ENCODE peak calls at places on chromosome 11, in seven cellular contexts. One of them, this sample, is unnamed.

GRCh38 chr11:8604078-8604723 is 10.2 kb upstream of the STK33 start:
- DNase-seq in astrocyte of the cerebellum: peak
- DNase-seq in PC-9: peak
- DNase-seq in transverse colon: peak
- DNase-seq in astrocyte of the spinal cord: peak
- DNase-seq in cardiac muscle cell: peak
- DNase-seq in A549: peak
- DNase-seq in this sample: peak

GRCh38 chr11:63375434-63375833 is 5.8 kb downstream of the SLC22A9 start:
- DNase-seq in astrocyte of the cerebellum: no peak
- DNase-seq in PC-9: no peak
- DNase-seq in transverse colon: no peak
- DNase-seq in astrocyte of the spinal cord: no peak
- DNase-seq in cardiac muscle cell: no peak
- DNase-seq in A549: no peak
- DNase-seq in this sample: no peak

GRCh38 chr11:69499216-69499945 is 17.9 kb downstream of the LINC01488 start:
- DNase-seq in astrocyte of the cerebellum: no peak
- DNase-seq in PC-9: no peak
- DNase-seq in transverse colon: no peak
- DNase-seq in astrocyte of the spinal cord: no peak
- DNase-seq in cardiac muscle cell: no peak
- DNase-seq in A549: no peak
- DNase-seq in this sample: no peak

GRCh38 chr11:2400069-2400760 is at the start of gene TSSC4:
- DNase-seq in astrocyte of the cerebellum: peak
- DNase-seq in PC-9: peak
- DNase-seq in transverse colon: peak
- DNase-seq in astrocyte of the spinal cord: peak
- DNase-seq in cardiac muscle cell: peak
- DNase-seq in A549: peak
- DNase-seq in this sample: peak

GRCh38 chr11:111788464-111788863 is 22.3 kb upstream of the PPP2R1B start:
- DNase-seq in astrocyte of the cerebellum: no peak
- DNase-seq in PC-9: no peak
- DNase-seq in transverse colon: no peak
- DNase-seq in astrocyte of the spinal cord: no peak
- DNase-seq in cardiac muscle cell: no peak
- DNase-seq in A549: no peak
- DNase-seq in this sample: no peak

GRCh38 chr11:22558638-22559037 is 67.0 kb downstream of the FANCF start:
- DNase-seq in astrocyte of the cerebellum: no peak
- DNase-seq in PC-9: no peak
- DNase-seq in transverse colon: no peak
- DNase-seq in astrocyte of the spinal cord: peak
- DNase-seq in cardiac muscle cell: no peak
- DNase-seq in A549: no peak
- DNase-seq in this sample: no peak

GRCh38 chr11:116177521-116178220 is 595.1 kb downstream of the BUD13 start:
- DNase-seq in astrocyte of the cerebellum: no peak
- DNase-seq in PC-9: no peak
- DNase-seq in transverse colon: no peak
- DNase-seq in astrocyte of the spinal cord: no peak
- DNase-seq in cardiac muscle cell: no peak
- DNase-seq in A549: no peak
- DNase-seq in this sample: no peak

GRCh38 chr11:65503923-65504670 is 5.3 kb downstream of the MALAT1 start:
- DNase-seq in astrocyte of the cerebellum: no peak
- DNase-seq in PC-9: no peak
- DNase-seq in transverse colon: no peak
- DNase-seq in astrocyte of the spinal cord: peak
- DNase-seq in cardiac muscle cell: peak
- DNase-seq in A549: no peak
- DNase-seq in this sample: peak

GRCh38 chr11:17019231-17019630 is 5.0 kb upstream of the PLEKHA7 start:
- DNase-seq in astrocyte of the cerebellum: no peak
- DNase-seq in PC-9: peak
- DNase-seq in transverse colon: no peak
- DNase-seq in astrocyte of the spinal cord: no peak
- DNase-seq in cardiac muscle cell: no peak
- DNase-seq in A549: no peak
- DNase-seq in this sample: no peak

GRCh38 chr11:117985953-117986887 is at the start of gene IL10RA:
- DNase-seq in astrocyte of the cerebellum: peak
- DNase-seq in PC-9: no peak
- DNase-seq in transverse colon: peak
- DNase-seq in astrocyte of the spinal cord: peak
- DNase-seq in cardiac muscle cell: peak
- DNase-seq in A549: peak
- DNase-seq in this sample: no peak

GRCh38 chr11:47986219-47986618 is 5.9 kb downstream of the PTPRJ start:
- DNase-seq in astrocyte of the cerebellum: no peak
- DNase-seq in PC-9: no peak
- DNase-seq in transverse colon: no peak
- DNase-seq in astrocyte of the spinal cord: no peak
- DNase-seq in cardiac muscle cell: no peak
- DNase-seq in A549: no peak
- DNase-seq in this sample: no peak

GRCh38 chr11:59556115-59556882 is 45.0 kb downstream of the OR4D9 start:
- DNase-seq in astrocyte of the cerebellum: no peak
- DNase-seq in PC-9: peak
- DNase-seq in transverse colon: no peak
- DNase-seq in astrocyte of the spinal cord: peak
- DNase-seq in cardiac muscle cell: peak
- DNase-seq in A549: no peak
- DNase-seq in this sample: peak

GRCh38 chr11:64836448-64837072 is 7.9 kb downstream of the CDC42BPG start:
- DNase-seq in astrocyte of the cerebellum: no peak
- DNase-seq in PC-9: no peak
- DNase-seq in transverse colon: no peak
- DNase-seq in astrocyte of the spinal cord: no peak
- DNase-seq in cardiac muscle cell: no peak
- DNase-seq in A549: no peak
- DNase-seq in this sample: no peak

GRCh38 chr11:130737866-130738431 is 178.3 kb downstream of the SNX19 start:
- DNase-seq in astrocyte of the cerebellum: peak
- DNase-seq in PC-9: peak
- DNase-seq in transverse colon: no peak
- DNase-seq in astrocyte of the spinal cord: peak
- DNase-seq in cardiac muscle cell: peak
- DNase-seq in A549: no peak
- DNase-seq in this sample: peak

GRCh38 chr11:90476442-90477007 is 253.7 kb upstream of the CHORDC1 start:
- DNase-seq in astrocyte of the cerebellum: peak
- DNase-seq in PC-9: peak
- DNase-seq in transverse colon: no peak
- DNase-seq in astrocyte of the spinal cord: peak
- DNase-seq in cardiac muscle cell: peak
- DNase-seq in A549: no peak
- DNase-seq in this sample: no peak

GRCh38 chr11:79070518-79070917 is 370.3 kb downstream of the TENM4 start:
- DNase-seq in astrocyte of the cerebellum: no peak
- DNase-seq in PC-9: no peak
- DNase-seq in transverse colon: no peak
- DNase-seq in astrocyte of the spinal cord: no peak
- DNase-seq in cardiac muscle cell: no peak
- DNase-seq in A549: no peak
- DNase-seq in this sample: no peak

GRCh38 chr11:19698493-19699292 is 13.9 kb upstream of the NAV2 start:
- DNase-seq in astrocyte of the cerebellum: no peak
- DNase-seq in PC-9: peak
- DNase-seq in transverse colon: no peak
- DNase-seq in astrocyte of the spinal cord: no peak
- DNase-seq in cardiac muscle cell: no peak
- DNase-seq in A549: no peak
- DNase-seq in this sample: no peak

GRCh38 chr11:83773950-83774880 is 488.0 kb upstream of the CCDC90B start:
- DNase-seq in astrocyte of the cerebellum: no peak
- DNase-seq in PC-9: no peak
- DNase-seq in transverse colon: no peak
- DNase-seq in astrocyte of the spinal cord: peak
- DNase-seq in cardiac muscle cell: no peak
- DNase-seq in A549: no peak
- DNase-seq in this sample: no peak

GRCh38 chr11:67395555-67396257 is 3.9 kb downstream of the RAD9A start:
- DNase-seq in astrocyte of the cerebellum: no peak
- DNase-seq in PC-9: no peak
- DNase-seq in transverse colon: no peak
- DNase-seq in astrocyte of the spinal cord: no peak
- DNase-seq in cardiac muscle cell: no peak
- DNase-seq in A549: no peak
- DNase-seq in this sample: no peak

GRCh38 chr11:62611705-62612365 is 740 bp downstream of the EML3 start:
- DNase-seq in astrocyte of the cerebellum: peak
- DNase-seq in PC-9: no peak
- DNase-seq in transverse colon: peak
- DNase-seq in astrocyte of the spinal cord: peak
- DNase-seq in cardiac muscle cell: no peak
- DNase-seq in A549: peak
- DNase-seq in this sample: no peak

GRCh38 chr11:102831128-102831708 is 12.2 kb downstream of the MMP3 start:
- DNase-seq in astrocyte of the cerebellum: no peak
- DNase-seq in PC-9: no peak
- DNase-seq in transverse colon: peak
- DNase-seq in astrocyte of the spinal cord: peak
- DNase-seq in cardiac muscle cell: peak
- DNase-seq in A549: no peak
- DNase-seq in this sample: peak

GRCh38 chr11:17755891-17756290 is 21.3 kb downstream of the KCNC1 start:
- DNase-seq in astrocyte of the cerebellum: no peak
- DNase-seq in PC-9: no peak
- DNase-seq in transverse colon: no peak
- DNase-seq in astrocyte of the spinal cord: no peak
- DNase-seq in cardiac muscle cell: no peak
- DNase-seq in A549: no peak
- DNase-seq in this sample: no peak

GRCh38 chr11:2687223-2687530 is 12.6 kb downstream of the KCNQ1OT1 start:
- DNase-seq in astrocyte of the cerebellum: no peak
- DNase-seq in PC-9: no peak
- DNase-seq in transverse colon: no peak
- DNase-seq in astrocyte of the spinal cord: no peak
- DNase-seq in cardiac muscle cell: no peak
- DNase-seq in A549: no peak
- DNase-seq in this sample: no peak

GRCh38 chr11:84022221-84022620 is 736.1 kb upstream of the CCDC90B start:
- DNase-seq in astrocyte of the cerebellum: peak
- DNase-seq in PC-9: no peak
- DNase-seq in transverse colon: no peak
- DNase-seq in astrocyte of the spinal cord: peak
- DNase-seq in cardiac muscle cell: peak
- DNase-seq in A549: no peak
- DNase-seq in this sample: no peak

GRCh38 chr11:80524330-80524729 is 1083.5 kb upstream of the TENM4 start:
- DNase-seq in astrocyte of the cerebellum: no peak
- DNase-seq in PC-9: no peak
- DNase-seq in transverse colon: no peak
- DNase-seq in astrocyte of the spinal cord: no peak
- DNase-seq in cardiac muscle cell: no peak
- DNase-seq in A549: no peak
- DNase-seq in this sample: no peak

DNA sequence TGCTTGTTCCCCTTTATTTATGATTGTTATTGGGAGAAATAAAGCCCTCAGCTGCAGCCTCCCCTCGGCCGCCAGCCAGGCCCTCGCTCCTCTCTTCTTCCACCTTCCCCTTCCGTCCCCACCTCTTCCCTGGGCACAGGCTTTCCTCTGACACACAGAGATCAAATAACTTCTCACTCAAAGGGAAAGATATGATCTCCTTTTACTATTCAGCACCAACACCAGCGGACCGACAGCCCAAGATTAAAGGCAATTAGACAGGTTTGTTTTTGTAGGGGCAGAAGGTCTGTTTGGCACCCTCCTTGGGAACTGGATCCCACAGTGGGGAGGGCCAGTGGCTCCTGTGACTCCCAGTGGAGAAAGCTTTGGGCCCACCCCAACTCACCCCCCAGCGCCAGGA is 23.0 kb downstream of the NECTIN1 start:
- DNase-seq in astrocyte of the cerebellum: no peak
- DNase-seq in PC-9: no peak
- DNase-seq in transverse colon: no peak
- DNase-seq in astrocyte of the spinal cord: no peak
- DNase-seq in cardiac muscle cell: peak
- DNase-seq in A549: no peak
- DNase-seq in this sample: no peak
- TF ChIP-seq CTCF in astrocyte of the cerebellum: no peak
- TF ChIP-seq CTCF in PC-9: no peak
- TF ChIP-seq CTCF in transverse colon: no peak
- TF ChIP-seq CTCF in astrocyte of the spinal cord: no peak
- TF ChIP-seq CTCF in cardiac muscle cell: no peak
- TF ChIP-seq CTCF in A549: no peak
- TF ChIP-seq CTCF in this sample: no peak

GRCh38 chr11:46391186-46391577 is 394 bp downstream of the CHRM4 start:
- DNase-seq in astrocyte of the cerebellum: no peak
- DNase-seq in PC-9: no peak
- DNase-seq in transverse colon: no peak
- DNase-seq in astrocyte of the spinal cord: no peak
- DNase-seq in cardiac muscle cell: no peak
- DNase-seq in A549: no peak
- DNase-seq in this sample: no peak
- H3K4me3 ChIP-seq in astrocyte of the cerebellum: peak
- H3K4me3 ChIP-seq in PC-9: no peak
- H3K4me3 ChIP-seq in transverse colon: no peak
- H3K4me3 ChIP-seq in astrocyte of the spinal cord: no peak
- H3K4me3 ChIP-seq in cardiac muscle cell: peak
- H3K4me3 ChIP-seq in A549: peak
- H3K4me3 ChIP-seq in this sample: no peak

GRCh38 chr11:92552942-92553341 is 328.3 kb downstream of the FAT3 start:
- DNase-seq in astrocyte of the cerebellum: no peak
- DNase-seq in PC-9: no peak
- DNase-seq in transverse colon: no peak
- DNase-seq in astrocyte of the spinal cord: no peak
- DNase-seq in cardiac muscle cell: no peak
- DNase-seq in A549: no peak
- DNase-seq in this sample: no peak
- TF ChIP-seq CTCF in astrocyte of the cerebellum: no peak
- TF ChIP-seq CTCF in PC-9: peak
- TF ChIP-seq CTCF in transverse colon: no peak
- TF ChIP-seq CTCF in astrocyte of the spinal cord: no peak
- TF ChIP-seq CTCF in cardiac muscle cell: peak
- TF ChIP-seq CTCF in A549: peak
- TF ChIP-seq CTCF in this sample: no peak

DNA sequence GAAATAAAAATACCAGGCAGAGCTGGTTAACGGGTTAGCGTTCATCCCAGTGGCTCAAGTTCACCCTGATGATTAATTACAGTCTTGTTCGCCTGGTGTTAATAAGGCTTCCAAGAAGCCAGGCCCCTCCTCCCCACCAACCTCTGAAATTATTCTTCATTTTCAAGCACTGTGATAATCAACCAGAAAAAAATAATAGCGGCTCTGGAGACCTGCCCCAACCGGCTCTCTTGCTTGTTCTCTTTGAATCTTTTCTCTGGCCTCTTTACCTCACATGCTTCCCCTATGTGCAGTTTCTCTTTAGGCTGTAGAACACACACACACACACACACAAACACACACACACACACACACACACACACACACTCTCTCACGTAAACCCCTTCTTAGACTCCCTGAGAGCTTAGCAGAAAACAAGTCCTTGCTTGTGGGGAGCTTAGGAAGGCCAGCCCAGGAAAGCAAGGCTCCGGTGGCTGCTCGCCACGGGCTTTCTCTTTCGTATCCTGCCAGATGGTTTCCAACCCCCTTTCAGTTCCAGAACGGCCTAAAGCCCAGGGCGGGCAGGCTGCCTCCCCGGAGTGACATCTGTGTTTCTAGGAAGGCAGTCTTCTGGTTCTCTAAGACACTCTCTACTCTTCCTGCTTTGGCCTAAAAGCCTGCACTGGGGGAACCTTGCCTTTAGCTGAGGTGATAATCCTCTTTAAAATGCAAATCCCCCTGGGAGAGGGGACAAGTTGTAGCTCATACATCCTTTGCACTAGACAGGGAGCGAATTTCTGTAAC is 106.4 kb upstream of the SESN3 start:
- DNase-seq in astrocyte of the cerebellum: peak
- DNase-seq in PC-9: no peak
- DNase-seq in transverse colon: peak
- DNase-seq in astrocyte of the spinal cord: peak
- DNase-seq in cardiac muscle cell: peak
- DNase-seq in A549: no peak
- DNase-seq in this sample: peak
- H3K4me3 ChIP-seq in astrocyte of the cerebellum: no peak
- H3K4me3 ChIP-seq in PC-9: no peak
- H3K4me3 ChIP-seq in transverse colon: no peak
- H3K4me3 ChIP-seq in astrocyte of the spinal cord: no peak
- H3K4me3 ChIP-seq in cardiac muscle cell: no peak
- H3K4me3 ChIP-seq in A549: no peak
- H3K4me3 ChIP-seq in this sample: no peak